ENCODE peak calls at places on chromosomes 7 and 10, in eight cellular contexts. One of them, this sample, is unnamed.

GRCh38 chr10:30783939-30784500 is 154.5 kb upstream of the LYZL2 start:
- ATAC-seq in left cardiac atrium: peak; percentile 89
- ATAC-seq in natural killer cell: peak; percentile 92
- ATAC-seq in gastroesophageal sphincter: peak; percentile 68
- ATAC-seq in CD8-positive, alpha-beta T cell: peak; percentile 88
- ATAC-seq in lower lobe of right lung: peak; percentile 89
- ATAC-seq in pancreas: peak; percentile 91
- ATAC-seq in body of pancreas: peak; percentile 59
- ATAC-seq in this sample: peak; percentile 74

GRCh38 chr7:69843653-69844052 is 245.4 kb downstream of the AUTS2 start:
- ATAC-seq in natural killer cell: no peak
- ATAC-seq in gastroesophageal sphincter: no peak
- ATAC-seq in CD8-positive, alpha-beta T cell: no peak
- ATAC-seq in left cardiac atrium: no peak
- ATAC-seq in pancreas: no peak
- ATAC-seq in body of pancreas: no peak
- ATAC-seq in lower lobe of right lung: no peak
- ATAC-seq in this sample: no peak

GRCh38 chr10:45000764-45001381 is at the start of gene ZNF22:
- ATAC-seq in gastroesophageal sphincter: peak; percentile 66
- ATAC-seq in body of pancreas: peak; percentile 55
- ATAC-seq in CD8-positive, alpha-beta T cell: peak; percentile 79
- ATAC-seq in lower lobe of right lung: peak; percentile 93
- ATAC-seq in natural killer cell: peak; percentile 87
- ATAC-seq in pancreas: peak; percentile 54
- ATAC-seq in left cardiac atrium: peak; percentile 86
- ATAC-seq in this sample: peak; percentile 82

GRCh38 chr10:60611291-60611747 is 167.0 kb upstream of the CDK1 start:
- ATAC-seq in natural killer cell: no peak
- ATAC-seq in body of pancreas: no peak
- ATAC-seq in pancreas: no peak
- ATAC-seq in CD8-positive, alpha-beta T cell: no peak
- ATAC-seq in left cardiac atrium: peak; percentile 69
- ATAC-seq in gastroesophageal sphincter: no peak
- ATAC-seq in lower lobe of right lung: no peak
- ATAC-seq in this sample: peak; percentile 92

GRCh38 chr10:6148251-6148691 is 54.5 kb upstream of the PFKFB3 start:
- ATAC-seq in natural killer cell: no peak
- ATAC-seq in gastroesophageal sphincter: no peak
- ATAC-seq in CD8-positive, alpha-beta T cell: no peak
- ATAC-seq in lower lobe of right lung: no peak
- ATAC-seq in body of pancreas: no peak
- ATAC-seq in left cardiac atrium: no peak
- ATAC-seq in pancreas: no peak
- ATAC-seq in this sample: no peak

GRCh38 chr7:159070422-159071148 is 74.1 kb downstream of the VIPR2 start:
- ATAC-seq in left cardiac atrium: peak; percentile 61
- ATAC-seq in gastroesophageal sphincter: no peak
- ATAC-seq in natural killer cell: peak; percentile 56
- ATAC-seq in body of pancreas: no peak
- ATAC-seq in pancreas: no peak
- ATAC-seq in CD8-positive, alpha-beta T cell: peak; percentile 79
- ATAC-seq in lower lobe of right lung: no peak
- ATAC-seq in this sample: no peak

GRCh38 chr7:94297397-94297838 is 97.3 kb upstream of the COL1A2 start:
- ATAC-seq in gastroesophageal sphincter: peak; percentile 86
- ATAC-seq in body of pancreas: peak; percentile 38
- ATAC-seq in CD8-positive, alpha-beta T cell: no peak
- ATAC-seq in lower lobe of right lung: peak; percentile 69
- ATAC-seq in left cardiac atrium: peak; percentile 80
- ATAC-seq in pancreas: no peak
- ATAC-seq in natural killer cell: no peak
- ATAC-seq in this sample: no peak

GRCh38 chr10:95394161-95394880 is 103.5 kb upstream of the PDLIM1 start:
- ATAC-seq in gastroesophageal sphincter: no peak
- ATAC-seq in lower lobe of right lung: no peak
- ATAC-seq in CD8-positive, alpha-beta T cell: no peak
- ATAC-seq in body of pancreas: no peak
- ATAC-seq in left cardiac atrium: no peak
- ATAC-seq in natural killer cell: no peak
- ATAC-seq in pancreas: no peak
- ATAC-seq in this sample: peak; percentile 49

GRCh38 chr10:60566027-60566575 is 176.4 kb upstream of the ANK3 start:
- ATAC-seq in natural killer cell: no peak
- ATAC-seq in pancreas: no peak
- ATAC-seq in CD8-positive, alpha-beta T cell: no peak
- ATAC-seq in body of pancreas: no peak
- ATAC-seq in left cardiac atrium: no peak
- ATAC-seq in gastroesophageal sphincter: no peak
- ATAC-seq in lower lobe of right lung: no peak
- ATAC-seq in this sample: no peak

GRCh38 chr7:84249651-84250050 is 55.1 kb upstream of the SEMA3A start:
- ATAC-seq in body of pancreas: no peak
- ATAC-seq in CD8-positive, alpha-beta T cell: no peak
- ATAC-seq in pancreas: no peak
- ATAC-seq in natural killer cell: no peak
- ATAC-seq in left cardiac atrium: no peak
- ATAC-seq in lower lobe of right lung: peak; percentile 40
- ATAC-seq in gastroesophageal sphincter: no peak
- ATAC-seq in this sample: no peak

GRCh38 chr10:22335204-22335956 is 9.9 kb upstream of the SPAG6 start:
- ATAC-seq in gastroesophageal sphincter: peak; percentile 61
- ATAC-seq in CD8-positive, alpha-beta T cell: peak; percentile 81
- ATAC-seq in body of pancreas: peak; percentile 49
- ATAC-seq in natural killer cell: peak; percentile 92
- ATAC-seq in pancreas: peak; percentile 66
- ATAC-seq in left cardiac atrium: peak; percentile 61
- ATAC-seq in lower lobe of right lung: peak; percentile 71
- ATAC-seq in this sample: peak; percentile 71

GRCh38 chr10:125606406-125606805 is 76.6 kb downstream of the TEX36 start:
- ATAC-seq in CD8-positive, alpha-beta T cell: no peak
- ATAC-seq in body of pancreas: no peak
- ATAC-seq in natural killer cell: no peak
- ATAC-seq in left cardiac atrium: no peak
- ATAC-seq in gastroesophageal sphincter: no peak
- ATAC-seq in pancreas: no peak
- ATAC-seq in lower lobe of right lung: no peak
- ATAC-seq in this sample: no peak

GRCh38 chr7:17532861-17533404 is 234.5 kb downstream of the AHR start:
- ATAC-seq in CD8-positive, alpha-beta T cell: no peak
- ATAC-seq in left cardiac atrium: no peak
- ATAC-seq in lower lobe of right lung: peak; percentile 68
- ATAC-seq in gastroesophageal sphincter: no peak
- ATAC-seq in body of pancreas: peak; percentile 50
- ATAC-seq in pancreas: peak; percentile 52
- ATAC-seq in natural killer cell: no peak
- ATAC-seq in this sample: peak; percentile 89

GRCh38 chr10:45404087-45404769 is 30.2 kb downstream of the ALOX5 start:
- ATAC-seq in CD8-positive, alpha-beta T cell: no peak
- ATAC-seq in left cardiac atrium: peak; percentile 92
- ATAC-seq in natural killer cell: peak; percentile 68
- ATAC-seq in pancreas: peak; percentile 77
- ATAC-seq in lower lobe of right lung: peak; percentile 88
- ATAC-seq in gastroesophageal sphincter: peak; percentile 69
- ATAC-seq in body of pancreas: no peak
- ATAC-seq in this sample: no peak

GRCh38 chr7:43124388-43124787 is 11.9 kb downstream of the HECW1 start:
- ATAC-seq in natural killer cell: no peak
- ATAC-seq in CD8-positive, alpha-beta T cell: no peak
- ATAC-seq in body of pancreas: no peak
- ATAC-seq in pancreas: no peak
- ATAC-seq in gastroesophageal sphincter: no peak
- ATAC-seq in lower lobe of right lung: no peak
- ATAC-seq in left cardiac atrium: no peak
- ATAC-seq in this sample: no peak

GRCh38 chr10:119640875-119641526 is 10.2 kb upstream of the BAG3 start:
- ATAC-seq in pancreas: no peak
- ATAC-seq in CD8-positive, alpha-beta T cell: no peak
- ATAC-seq in lower lobe of right lung: no peak
- ATAC-seq in natural killer cell: no peak
- ATAC-seq in body of pancreas: no peak
- ATAC-seq in left cardiac atrium: no peak
- ATAC-seq in gastroesophageal sphincter: no peak
- ATAC-seq in this sample: no peak

GRCh38 chr7:50739744-50740455 is 42.8 kb downstream of the GRB10 start:
- ATAC-seq in body of pancreas: no peak
- ATAC-seq in gastroesophageal sphincter: no peak
- ATAC-seq in pancreas: peak; percentile 19
- ATAC-seq in natural killer cell: peak; percentile 95
- ATAC-seq in left cardiac atrium: peak; percentile 71
- ATAC-seq in CD8-positive, alpha-beta T cell: peak; percentile 98
- ATAC-seq in lower lobe of right lung: peak; percentile 41
- ATAC-seq in this sample: peak; percentile 42

GRCh38 chr7:26664735-26665420 is 199.5 kb downstream of the SKAP2 start:
- ATAC-seq in body of pancreas: peak; percentile 75
- ATAC-seq in gastroesophageal sphincter: no peak
- ATAC-seq in left cardiac atrium: peak; percentile 23
- ATAC-seq in natural killer cell: peak; percentile 52
- ATAC-seq in CD8-positive, alpha-beta T cell: peak; percentile 78
- ATAC-seq in pancreas: peak; percentile 60
- ATAC-seq in lower lobe of right lung: peak; percentile 89
- ATAC-seq in this sample: peak; percentile 26

GRCh38 chr7:49438281-49438680 is 335.2 kb upstream of the VWC2 start:
- ATAC-seq in pancreas: no peak
- ATAC-seq in gastroesophageal sphincter: no peak
- ATAC-seq in left cardiac atrium: no peak
- ATAC-seq in CD8-positive, alpha-beta T cell: no peak
- ATAC-seq in body of pancreas: no peak
- ATAC-seq in lower lobe of right lung: no peak
- ATAC-seq in natural killer cell: peak; percentile 58
- ATAC-seq in this sample: no peak

GRCh38 chr7:150902078-150903033 is 50.0 kb downstream of the AOC1 start:
- ATAC-seq in lower lobe of right lung: no peak
- ATAC-seq in body of pancreas: no peak
- ATAC-seq in left cardiac atrium: no peak
- ATAC-seq in pancreas: no peak
- ATAC-seq in gastroesophageal sphincter: no peak
- ATAC-seq in CD8-positive, alpha-beta T cell: no peak
- ATAC-seq in natural killer cell: no peak
- ATAC-seq in this sample: no peak

GRCh38 chr10:34200355-34200901 is 614.7 kb downstream of the PARD3 start:
- ATAC-seq in left cardiac atrium: no peak
- ATAC-seq in gastroesophageal sphincter: no peak
- ATAC-seq in body of pancreas: no peak
- ATAC-seq in CD8-positive, alpha-beta T cell: no peak
- ATAC-seq in lower lobe of right lung: no peak
- ATAC-seq in pancreas: peak; percentile 18
- ATAC-seq in natural killer cell: no peak
- ATAC-seq in this sample: no peak

GRCh38 chr7:37709631-37710509 is 26.3 kb downstream of the GPR141 start:
- ATAC-seq in body of pancreas: no peak
- ATAC-seq in lower lobe of right lung: no peak
- ATAC-seq in gastroesophageal sphincter: no peak
- ATAC-seq in left cardiac atrium: no peak
- ATAC-seq in CD8-positive, alpha-beta T cell: no peak
- ATAC-seq in pancreas: no peak
- ATAC-seq in natural killer cell: no peak
- ATAC-seq in this sample: no peak

GRCh38 chr10:62008196-62008595 is 106.7 kb downstream of the ARID5B start:
- ATAC-seq in left cardiac atrium: no peak
- ATAC-seq in CD8-positive, alpha-beta T cell: no peak
- ATAC-seq in gastroesophageal sphincter: no peak
- ATAC-seq in body of pancreas: no peak
- ATAC-seq in natural killer cell: no peak
- ATAC-seq in pancreas: no peak
- ATAC-seq in lower lobe of right lung: no peak
- ATAC-seq in this sample: no peak

GRCh38 chr10:17673517-17674051 is 29.6 kb downstream of the STAM start:
- ATAC-seq in body of pancreas: no peak
- ATAC-seq in left cardiac atrium: peak; percentile 97
- ATAC-seq in pancreas: peak; percentile 47
- ATAC-seq in natural killer cell: peak; percentile 32
- ATAC-seq in lower lobe of right lung: peak; percentile 83
- ATAC-seq in gastroesophageal sphincter: no peak
- ATAC-seq in CD8-positive, alpha-beta T cell: no peak
- ATAC-seq in this sample: peak; percentile 68

This sample was measured in esophagus mucosa.